ENCODE peak calls at places on chromosomes 13 and 19, in six cellular contexts. K, B, H, J, U and F are unnamed samples.

GRCh38 chr13:56424246-56424645 is 716.5 kb upstream of the PRR20A start:
- DNase-seq in K (no peak), B (no peak), H (no peak), J (no peak), U (no peak), F (no peak)

GRCh38 chr19:3324405-3324856 is 42.0 kb upstream of the NFIC start:
- DNase-seq in K (no peak), B (peak; percentile 82), H (no peak), J (peak; percentile 63), U (peak; percentile 47), F (no peak)

GRCh38 chr19:46729696-46730095 is 12.8 kb upstream of the PRKD2 start:
- DNase-seq in K (no peak), B (no peak), H (no peak), J (no peak), U (no peak), F (no peak)

GRCh38 chr13:100887729-100888151 is 213.1 kb upstream of the TMTC4 start:
- DNase-seq in K (peak; percentile 23), B (no peak), H (peak; percentile 54), J (peak; percentile 43), U (no peak), F (peak; percentile 61)

GRCh38 chr19:1223018-1223855 is 14.6 kb downstream of the CBARP start:
- DNase-seq in K (no peak), B (no peak), H (no peak), J (peak; percentile 69), U (peak; percentile 26), F (no peak)

GRCh38 chr19:2451138-2451537 is 5.6 kb downstream of the LMNB2 start:
- DNase-seq in K (no peak), B (no peak), H (no peak), J (no peak), U (no peak), F (no peak)

GRCh38 chr19:36046443-36047050 is 7.5 kb downstream of the THAP8 start:
- DNase-seq in K (no peak), B (no peak), H (no peak), J (no peak), U (no peak), F (no peak)

GRCh38 chr19:42362891-42363440 is 27.1 kb downstream of the CNFN start:
- DNase-seq in K (no peak), B (no peak), H (no peak), J (no peak), U (no peak), F (no peak)

GRCh38 chr19:1369214-1369805 is 14.4 kb upstream of the NDUFS7 start:
- DNase-seq in K (no peak), B (no peak), H (no peak), J (no peak), U (no peak), F (no peak)

GRCh38 chr13:49530452-49530851 is 34.7 kb downstream of the PHF11 start:
- DNase-seq in K (no peak), B (no peak), H (no peak), J (no peak), U (no peak), F (no peak)

GRCh38 chr19:33797821-33798633 is 1.4 kb downstream of the KCTD15 start:
- DNase-seq in K (no peak), B (no peak), H (no peak), J (peak; percentile 56), U (no peak), F (no peak)

GRCh38 chr13:30727491-30728350 is 7.6 kb upstream of the ALOX5AP start:
- DNase-seq in K (no peak), B (no peak), H (no peak), J (no peak), U (no peak), F (no peak)

GRCh38 chr13:110006304-110006703 is 219.9 kb upstream of the IRS2 start:
- DNase-seq in K (no peak), B (no peak), H (no peak), J (no peak), U (peak; percentile 33), F (no peak)

GRCh38 chr13:33487575-33488243 is 202.2 kb upstream of the STARD13 start:
- DNase-seq in K (no peak), B (no peak), H (no peak), J (peak; percentile 62), U (peak; percentile 45), F (no peak)

GRCh38 chr19:543912-544608 is at the start of gene GZMM:
- DNase-seq in K (no peak), B (peak; percentile 80), H (no peak), J (peak; percentile 10), U (no peak), F (no peak)

GRCh38 chr13:44894001-44894770 is 95.1 kb downstream of the NUFIP1 start:
- DNase-seq in K (no peak), B (no peak), H (no peak), J (no peak), U (no peak), F (no peak)

GRCh38 chr19:6424190-6424938 is at the start of gene KHSRP:
- DNase-seq in K (no peak), B (peak; percentile 31), H (no peak), J (no peak), U (no peak), F (no peak)

GRCh38 chr19:49390978-49391304 is 2.9 kb downstream of the KASH5 start:
- DNase-seq in K (no peak), B (no peak), H (no peak), J (no peak), U (no peak), F (no peak)

GRCh38 chr19:3057275-3057714 is 5.0 kb downstream of the TLE5 start:
- DNase-seq in K (no peak), B (no peak), H (no peak), J (peak; percentile 70), U (peak; percentile 61), F (no peak)

GRCh38 chr13:27274631-27275030 is 4.0 kb downstream of the RASL11A start:
- DNase-seq in K (no peak), B (no peak), H (no peak), J (no peak), U (no peak), F (no peak)